ENCODE peak calls at places on chromosome 17, in eight cellular contexts. One of them, this sample, is unnamed.

GRCh38 chr17:3794890-3795757 is 5.9 kb downstream of the ITGAE start:
- DNase-seq in heart left ventricle: no peak
- DNase-seq in CD8-positive, alpha-beta memory T cell: peak; percentile 33
- DNase-seq in pulmonary artery endothelial cell: no peak
- DNase-seq in T-helper 2 cell: no peak
- DNase-seq in activated CD4-positive, CD25-positive, alpha-beta regulatory T cell: no peak
- DNase-seq in GM10248: no peak
- DNase-seq in EL: peak; percentile 54
- DNase-seq in this sample: no peak

GRCh38 chr17:41512789-41513547 is 5.7 kb downstream of the KRT15 start:
- DNase-seq in heart left ventricle: no peak
- DNase-seq in CD8-positive, alpha-beta memory T cell: no peak
- DNase-seq in pulmonary artery endothelial cell: no peak
- DNase-seq in T-helper 2 cell: no peak
- DNase-seq in activated CD4-positive, CD25-positive, alpha-beta regulatory T cell: no peak
- DNase-seq in GM10248: no peak
- DNase-seq in EL: no peak
- DNase-seq in this sample: no peak

GRCh38 chr17:44539664-44540063 is 17.6 kb upstream of the FZD2 start:
- DNase-seq in heart left ventricle: no peak
- DNase-seq in CD8-positive, alpha-beta memory T cell: no peak
- DNase-seq in pulmonary artery endothelial cell: no peak
- DNase-seq in T-helper 2 cell: no peak
- DNase-seq in activated CD4-positive, CD25-positive, alpha-beta regulatory T cell: no peak
- DNase-seq in GM10248: no peak
- DNase-seq in EL: no peak
- DNase-seq in this sample: no peak

GRCh38 chr17:29613856-29614255 is 8.9 kb downstream of the CORO6 start:
- DNase-seq in heart left ventricle: no peak
- DNase-seq in CD8-positive, alpha-beta memory T cell: no peak
- DNase-seq in pulmonary artery endothelial cell: no peak
- DNase-seq in T-helper 2 cell: no peak
- DNase-seq in activated CD4-positive, CD25-positive, alpha-beta regulatory T cell: no peak
- DNase-seq in GM10248: no peak
- DNase-seq in EL: no peak
- DNase-seq in this sample: no peak

GRCh38 chr17:17792551-17793377 is 44.0 kb downstream of the SREBF1 start:
- DNase-seq in heart left ventricle: no peak
- DNase-seq in CD8-positive, alpha-beta memory T cell: peak; percentile 74
- DNase-seq in pulmonary artery endothelial cell: peak; percentile 29
- DNase-seq in T-helper 2 cell: no peak
- DNase-seq in activated CD4-positive, CD25-positive, alpha-beta regulatory T cell: no peak
- DNase-seq in GM10248: peak; percentile 40
- DNase-seq in EL: no peak
- DNase-seq in this sample: no peak

GRCh38 chr17:83106913-83107655 is 27.7 kb downstream of the METRNL start:
- DNase-seq in heart left ventricle: no peak
- DNase-seq in CD8-positive, alpha-beta memory T cell: no peak
- DNase-seq in pulmonary artery endothelial cell: no peak
- DNase-seq in T-helper 2 cell: no peak
- DNase-seq in activated CD4-positive, CD25-positive, alpha-beta regulatory T cell: no peak
- DNase-seq in GM10248: no peak
- DNase-seq in EL: no peak
- DNase-seq in this sample: no peak

GRCh38 chr17:48184721-48185120 is 77.2 kb downstream of the SNX11 start:
- DNase-seq in heart left ventricle: no peak
- DNase-seq in CD8-positive, alpha-beta memory T cell: no peak
- DNase-seq in pulmonary artery endothelial cell: no peak
- DNase-seq in T-helper 2 cell: no peak
- DNase-seq in activated CD4-positive, CD25-positive, alpha-beta regulatory T cell: no peak
- DNase-seq in GM10248: no peak
- DNase-seq in EL: no peak
- DNase-seq in this sample: no peak

GRCh38 chr17:21288581-21289017 is 4.1 kb downstream of the MAP2K3 start:
- DNase-seq in heart left ventricle: no peak
- DNase-seq in CD8-positive, alpha-beta memory T cell: no peak
- DNase-seq in pulmonary artery endothelial cell: no peak
- DNase-seq in T-helper 2 cell: no peak
- DNase-seq in activated CD4-positive, CD25-positive, alpha-beta regulatory T cell: no peak
- DNase-seq in GM10248: peak; percentile 65
- DNase-seq in EL: peak; percentile 29
- DNase-seq in this sample: no peak

GRCh38 chr17:70857351-70857750 is 688.0 kb downstream of the KCNJ2 start:
- DNase-seq in heart left ventricle: no peak
- DNase-seq in CD8-positive, alpha-beta memory T cell: no peak
- DNase-seq in pulmonary artery endothelial cell: no peak
- DNase-seq in T-helper 2 cell: no peak
- DNase-seq in activated CD4-positive, CD25-positive, alpha-beta regulatory T cell: no peak
- DNase-seq in GM10248: no peak
- DNase-seq in EL: no peak
- DNase-seq in this sample: no peak